ENCODE peak calls at places on chromosomes 11 and 22, in four cellular contexts. A is adrenal gland, Y is heart left ventricle, D is vagina. E is an unnamed sample.

GRCh38 chr11:27040302-27041115 is at the start of gene BBOX1:
- DNase-seq in A (no peak), Y (no peak), D (no peak), E (no peak)

GRCh38 chr11:66723693-66724092 is 5.3 kb downstream of the SPTBN2 start:
- DNase-seq in A (no peak), Y (no peak), D (no peak), E (no peak)

GRCh38 chr22:20080445-20080775 is 369 bp downstream of the DGCR8 start:
- DNase-seq in A (peak), Y (peak), D (no peak), E (peak)

GRCh38 chr11:110141812-110142211 is 48.6 kb downstream of the ZC3H12C start:
- DNase-seq in A (no peak), Y (no peak), D (no peak), E (no peak)

GRCh38 chr11:14969922-14970323 is 2.2 kb downstream of the CALCA start:
- DNase-seq in A (peak), Y (no peak), D (no peak), E (peak)

GRCh38 chr11:131910491-131911387 is 540.3 kb downstream of the NTM start:
- DNase-seq in A (peak), Y (no peak), D (no peak), E (no peak)

GRCh38 chr11:121372028-121372427 is 79.5 kb downstream of the SC5D start:
- DNase-seq in A (no peak), Y (no peak), D (no peak), E (no peak)

GRCh38 chr11:44568706-44569473 is 3.4 kb downstream of the CD82 start:
- DNase-seq in A (peak), Y (peak), D (no peak), E (no peak)

GRCh38 chr22:24996420-24996952 is 44.0 kb downstream of the KIAA1671 start:
- DNase-seq in A (peak), Y (no peak), D (no peak), E (no peak)

GRCh38 chr11:71418643-71419042 is 29.6 kb downstream of the DHCR7 start:
- DNase-seq in A (no peak), Y (no peak), D (no peak), E (no peak)

GRCh38 chr11:2547806-2548205 is 103.0 kb downstream of the KCNQ1 start:
- DNase-seq in A (peak), Y (no peak), D (no peak), E (no peak)

GRCh38 chr11:107741044-107741823 is 29.4 kb upstream of the SLN start:
- DNase-seq in A (no peak), Y (no peak), D (no peak), E (peak)

GRCh38 chr11:60118333-60118732 is 29.9 kb downstream of the MS4A2 start:
- DNase-seq in A (no peak), Y (no peak), D (no peak), E (peak)

GRCh38 chr11:27882066-27882697 is 181.9 kb upstream of the BDNF start:
- DNase-seq in A (no peak), Y (no peak), D (no peak), E (no peak)

GRCh38 chr11:121318848-121319834 is 26.6 kb downstream of the SC5D start:
- DNase-seq in A (peak), Y (no peak), D (no peak), E (peak)

GRCh38 chr22:20944042-20944441 is 23.0 kb upstream of the AIFM3 start:
- DNase-seq in A (no peak), Y (no peak), D (no peak), E (no peak)

GRCh38 chr11:17780668-17781067 is 46.1 kb downstream of the KCNC1 start:
- DNase-seq in A (no peak), Y (no peak), D (no peak), E (no peak)

GRCh38 chr11:94007426-94007825 is 13.7 kb upstream of the HEPHL1 start:
- DNase-seq in A (no peak), Y (no peak), D (no peak), E (no peak)

GRCh38 chr11:14443642-14444041 is 56.0 kb downstream of the COPB1 start:
- DNase-seq in A (peak), Y (no peak), D (no peak), E (peak)

GRCh38 chr22:45977551-45978274 is 751 bp upstream of the WNT7B start:
- DNase-seq in A (no peak), Y (no peak), D (no peak), E (no peak)

GRCh38 chr22:42340695-42341383 is 70.4 kb upstream of the TCF20 start:
- DNase-seq in A (no peak), Y (no peak), D (no peak), E (no peak)

GRCh38 chr11:132220464-132220863 is 850.0 kb downstream of the NTM start:
- DNase-seq in A (no peak), Y (no peak), D (no peak), E (no peak)

GRCh38 chr11:100719362-100719761 is 32.3 kb downstream of the ARHGAP42 start:
- DNase-seq in A (peak), Y (no peak), D (no peak), E (no peak)

GRCh38 chr11:121194731-121195596 is 93.9 kb downstream of the TECTA start:
- DNase-seq in A (peak), Y (peak), D (no peak), E (peak)

GRCh38 chr22:42399315-42400271 is 32.6 kb downstream of the NFAM1 start:
- DNase-seq in A (peak), Y (peak), D (no peak), E (peak)

GRCh38 chr11:3221408-3222002 is 2.9 kb upstream of the MRGPRG start:
- DNase-seq in A (no peak), Y (peak), D (no peak), E (no peak)

GRCh38 chr11:88051386-88051785 is 123.9 kb downstream of the RAB38 start:
- DNase-seq in A (no peak), Y (no peak), D (no peak), E (no peak)

GRCh38 chr22:48749555-48750227 is 1078.0 kb downstream of the BRD1 start:
- DNase-seq in A (no peak), Y (no peak), D (peak), E (no peak)

GRCh38 chr11:88603499-88603898 is 266.0 kb upstream of the CTSC start:
- DNase-seq in A (no peak), Y (no peak), D (no peak), E (no peak)

GRCh38 chr11:45982656-45983470 is 60.4 kb downstream of the LARGE2 start:
- DNase-seq in A (peak), Y (peak), D (no peak), E (peak)

GRCh38 chr11:68661697-68662603 is 22.4 kb upstream of the GAL start:
- DNase-seq in A (no peak), Y (no peak), D (no peak), E (no peak)

GRCh38 chr11:3927129-3927796 is 71.8 kb downstream of the STIM1 start:
- DNase-seq in A (no peak), Y (no peak), D (no peak), E (no peak)

GRCh38 chr22:19292262-19293230 is 1.0 kb upstream of the CLTCL1 start:
- DNase-seq in A (peak), Y (no peak), D (peak), E (no peak)

GRCh38 chr11:359181-359714 is 10.1 kb upstream of the B4GALNT4 start:
- DNase-seq in A (peak), Y (no peak), D (no peak), E (no peak)

GRCh38 chr11:43546561-43547410 is 133.8 kb upstream of the HSD17B12 start:
- DNase-seq in A (no peak), Y (no peak), D (no peak), E (no peak)

GRCh38 chr11:72582206-72583176 is 91.7 kb downstream of the PDE2A start:
- DNase-seq in A (peak), Y (no peak), D (no peak), E (no peak)

GRCh38 chr11:108324587-108324986 is 101.7 kb downstream of the ATM start:
- DNase-seq in A (no peak), Y (no peak), D (no peak), E (no peak)

GRCh38 chr22:43911351-43911750 is 12.3 kb upstream of the PNPLA3 start:
- DNase-seq in A (no peak), Y (no peak), D (no peak), E (no peak)

GRCh38 chr11:75194147-75194546 is 43.2 kb downstream of the SLCO2B1 start:
- DNase-seq in A (no peak), Y (no peak), D (no peak), E (no peak)

DNA sequence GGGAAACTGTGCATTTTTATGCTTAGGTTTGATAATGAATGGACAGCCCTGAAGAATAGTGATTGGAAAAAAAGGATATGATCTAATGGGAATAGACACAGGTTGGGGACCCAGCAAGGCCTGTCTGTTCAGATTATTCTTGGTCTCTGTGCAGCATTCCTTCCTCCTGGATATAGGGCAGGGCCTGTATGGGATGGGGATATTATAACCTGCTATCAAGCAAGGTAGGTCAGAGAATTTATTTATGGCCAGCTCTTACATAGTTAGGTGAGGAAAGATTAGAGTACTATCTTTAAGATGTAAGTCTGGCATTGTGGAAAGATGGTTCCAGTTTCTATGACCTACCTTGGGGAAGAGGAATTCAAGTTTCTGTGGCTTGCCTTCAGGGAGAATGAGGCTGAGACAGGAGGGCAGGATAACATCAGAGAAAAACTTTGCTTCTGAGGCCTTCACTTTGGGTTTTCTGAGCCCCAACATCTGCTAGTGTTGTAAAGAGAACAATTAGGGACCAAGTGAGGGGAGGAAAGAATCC is 8.5 kb upstream of the BIRC2 start:
- DNase-seq in A (no peak), Y (no peak), D (no peak), E (no peak)
- TF ChIP-seq POLR2A in A (no peak), Y (no peak), D (no peak), E (no peak)

GRCh38 chr22:49826603-49827306 is 918 bp downstream of the BRD1 start:
- DNase-seq in A (peak), Y (peak), D (no peak), E (peak)
- TF ChIP-seq POLR2A in A (no peak), Y (no peak), D (no peak), E (no peak)

DNA sequence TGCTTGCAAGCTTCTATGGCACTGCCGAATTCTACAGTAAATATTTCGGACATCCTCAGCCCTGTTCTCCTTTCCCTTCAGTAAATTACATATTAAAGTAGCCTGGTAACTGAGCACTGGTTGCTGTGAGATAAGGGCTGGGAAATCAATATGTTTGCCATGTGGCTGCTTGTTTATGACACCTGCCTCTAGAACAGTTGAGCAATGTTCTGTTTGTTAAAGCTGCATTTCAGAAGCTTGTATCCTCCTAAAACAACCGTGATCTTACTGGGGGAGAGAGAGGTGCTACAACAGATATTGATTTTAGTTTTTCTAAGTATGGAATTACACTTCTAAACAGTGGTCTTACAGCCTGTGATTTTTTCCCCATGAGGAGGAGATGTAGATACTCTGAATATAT is 39.4 kb downstream of the ZBTB16 start:
- DNase-seq in A (no peak), Y (no peak), D (no peak), E (no peak)
- TF ChIP-seq POLR2A in A (no peak), Y (no peak), D (no peak), E (no peak)

DNA sequence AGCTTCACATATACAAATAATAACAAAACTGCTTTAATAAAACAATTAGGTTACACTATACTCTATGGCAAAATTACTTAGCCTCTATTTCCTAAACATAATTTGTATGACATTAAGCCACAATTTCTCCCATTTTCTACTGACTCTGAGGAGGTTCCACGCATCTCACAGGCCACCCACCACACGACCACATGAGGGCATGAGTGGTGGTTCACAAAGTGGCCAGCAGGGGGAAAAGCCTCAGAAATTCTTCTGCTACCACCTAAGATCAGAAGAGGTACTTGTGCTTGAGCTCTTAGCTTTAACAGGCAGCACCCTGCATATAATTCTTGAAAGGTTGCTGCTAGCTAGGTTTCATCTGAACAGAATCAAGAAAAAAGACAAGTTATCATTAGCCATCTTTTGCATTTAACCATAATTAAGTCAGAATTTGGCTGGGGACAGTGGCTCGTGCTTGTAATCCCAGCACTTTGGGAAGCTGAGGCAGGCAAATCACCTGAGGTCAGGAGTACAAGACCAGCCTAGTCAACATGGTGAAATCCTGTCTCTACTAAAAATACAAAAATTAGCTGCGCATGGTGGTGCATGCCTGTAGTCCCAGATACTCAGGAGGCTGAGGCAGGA is 7.7 kb downstream of the LPXN start:
- DNase-seq in A (peak), Y (peak), D (no peak), E (peak)
- TF ChIP-seq POLR2A in A (no peak), Y (no peak), D (no peak), E (no peak)

GRCh38 chr11:57567512-57568329 is at the start of gene UBE2L6:
- DNase-seq in A (peak), Y (peak), D (no peak), E (peak)
- TF ChIP-seq POLR2A in A (no peak), Y (no peak), D (no peak), E (peak)

GRCh38 chr11:118522571-118523072 is 4.7 kb upstream of the TTC36 start:
- DNase-seq in A (no peak), Y (no peak), D (no peak), E (no peak)

GRCh38 chr11:118526688-118527087 is 586 bp upstream of the TTC36 start:
- DNase-seq in A (no peak), Y (no peak), D (no peak), E (no peak)

GRCh38 chr11:118527109-118527508 is at the start of gene TTC36:
- DNase-seq in A (no peak), Y (no peak), D (no peak), E (no peak)

GRCh38 chr11:118524356-118524755 is 2.9 kb upstream of the TTC36 start:
- DNase-seq in A (no peak), Y (no peak), D (no peak), E (no peak)

GRCh38 chr11:118524757-118525465 is 2.4 kb upstream of the TTC36 start:
- DNase-seq in A (no peak), Y (no peak), D (no peak), E (no peak)
- TF ChIP-seq POLR2A in A (no peak), Y (no peak), D (no peak), E (no peak)

GRCh38 chr22:38079804-38080203 is 4.2 kb downstream of the SLC16A8 start:
- DNase-seq in A (no peak), Y (no peak), D (no peak), E (no peak)

GRCh38 chr22:38081941-38082828 is 1.8 kb downstream of the SLC16A8 start:
- DNase-seq in A (no peak), Y (no peak), D (no peak), E (no peak)

GRCh38 chr22:38081636-38081940 is 2.4 kb downstream of the SLC16A8 start:
- DNase-seq in A (no peak), Y (no peak), D (no peak), E (no peak)

GRCh38 chr22:38080468-38080846 is 3.5 kb downstream of the SLC16A8 start:
- DNase-seq in A (no peak), Y (no peak), D (no peak), E (no peak)

GRCh38 chr22:38080847-38081635 is 2.9 kb downstream of the SLC16A8 start:
- DNase-seq in A (no peak), Y (peak), D (no peak), E (peak)
- TF ChIP-seq POLR2A in A (no peak), Y (peak), D (no peak), E (no peak)

DNA sequence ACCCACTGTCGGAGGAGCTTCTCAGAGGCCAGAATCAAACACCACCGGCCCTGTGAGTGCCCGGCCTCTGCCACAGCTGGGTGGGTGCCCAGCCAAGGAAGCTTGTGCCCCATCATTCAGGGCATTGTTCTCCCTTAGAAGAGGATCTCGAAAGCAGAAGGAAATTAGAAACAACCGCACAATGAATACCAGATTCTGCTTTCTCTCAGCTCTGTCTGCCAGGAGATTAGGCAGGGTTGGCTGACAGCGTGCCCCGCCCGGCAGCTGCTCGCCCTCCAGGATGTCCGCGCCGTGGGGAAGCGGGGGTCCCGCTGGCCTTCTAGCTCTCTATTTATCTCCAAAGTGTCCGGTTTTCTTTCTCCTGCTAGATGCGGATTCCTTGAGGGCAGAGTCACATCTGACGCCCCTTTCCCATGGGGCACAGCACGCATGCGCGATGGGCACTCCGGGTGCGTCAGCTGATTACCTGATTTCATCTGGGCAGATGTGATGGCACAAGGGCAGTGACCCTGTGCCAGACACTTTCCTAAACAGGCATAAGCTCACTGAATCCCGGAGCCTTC is 25.5 kb downstream of the SCGB1A1 start:
- DNase-seq in A (peak), Y (peak), D (no peak), E (peak)
- TF ChIP-seq POLR2A in A (no peak), Y (no peak), D (peak), E (peak)

GRCh38 chr22:38455063-38455529 is at the start of gene KCNJ4:
- DNase-seq in A (no peak), Y (no peak), D (no peak), E (no peak)

GRCh38 chr22:38456272-38456837 is 1.4 kb upstream of the KCNJ4 start:
- DNase-seq in A (no peak), Y (no peak), D (no peak), E (no peak)

GRCh38 chr22:38454361-38455062 is 487 bp downstream of the KCNJ4 start:
- DNase-seq in A (no peak), Y (no peak), D (no peak), E (no peak)

GRCh38 chr22:38456841-38457699 is 2.1 kb upstream of the KCNJ4 start:
- DNase-seq in A (no peak), Y (no peak), D (no peak), E (no peak)

GRCh38 chr22:38455530-38456271 is 702 bp upstream of the KCNJ4 start:
- DNase-seq in A (no peak), Y (peak), D (no peak), E (peak)
- TF ChIP-seq POLR2A in A (peak), Y (peak), D (no peak), E (no peak)

E was measured in erythroblast.